ENCODE peak calls at places on chromosomes 5 and 9, in seven cellular contexts. One of them, this sample, is unnamed.

GRCh38 chr5:73540192-73540591 is 25.2 kb downstream of the ANKRA2 start:
- DNase-seq in suprapubic skin: no peak
- DNase-seq in K562: no peak
- DNase-seq in ovary: no peak
- DNase-seq in tibial nerve: no peak
- DNase-seq in stomach: no peak
- DNase-seq in sigmoid colon: no peak
- DNase-seq in this sample: no peak

GRCh38 chr5:125914471-125914870 is 508.7 kb upstream of the GRAMD2B start:
- DNase-seq in K562: no peak
- DNase-seq in sigmoid colon: no peak
- DNase-seq in stomach: no peak
- DNase-seq in tibial nerve: no peak
- DNase-seq in ovary: no peak
- DNase-seq in suprapubic skin: no peak
- DNase-seq in this sample: no peak

GRCh38 chr9:8234286-8234819 is 434.8 kb upstream of the DMAC1 start:
- DNase-seq in ovary: no peak
- DNase-seq in suprapubic skin: no peak
- DNase-seq in K562: no peak
- DNase-seq in stomach: no peak
- DNase-seq in tibial nerve: no peak
- DNase-seq in sigmoid colon: no peak
- DNase-seq in this sample: no peak

GRCh38 chr5:171543486-171543885 is 124.0 kb downstream of the FGF18 start:
- DNase-seq in stomach: peak
- DNase-seq in ovary: no peak
- DNase-seq in sigmoid colon: no peak
- DNase-seq in K562: no peak
- DNase-seq in tibial nerve: no peak
- DNase-seq in suprapubic skin: no peak
- DNase-seq in this sample: no peak

GRCh38 chr9:72386186-72386585 is 21.2 kb upstream of the ZFAND5 start:
- DNase-seq in ovary: no peak
- DNase-seq in stomach: no peak
- DNase-seq in sigmoid colon: no peak
- DNase-seq in tibial nerve: no peak
- DNase-seq in K562: no peak
- DNase-seq in suprapubic skin: no peak
- DNase-seq in this sample: no peak

GRCh38 chr9:121609845-121610637 is 41.4 kb upstream of the DAB2IP start:
- DNase-seq in stomach: peak
- DNase-seq in tibial nerve: no peak
- DNase-seq in K562: no peak
- DNase-seq in suprapubic skin: no peak
- DNase-seq in ovary: peak
- DNase-seq in sigmoid colon: peak
- DNase-seq in this sample: no peak

GRCh38 chr9:121861501-121862180 is 210.2 kb downstream of the DAB2IP start:
- DNase-seq in K562: peak
- DNase-seq in sigmoid colon: no peak
- DNase-seq in ovary: no peak
- DNase-seq in tibial nerve: no peak
- DNase-seq in stomach: peak
- DNase-seq in suprapubic skin: no peak
- DNase-seq in this sample: no peak

GRCh38 chr9:32430720-32431119 is 46.3 kb downstream of the ACO1 start:
- DNase-seq in tibial nerve: no peak
- DNase-seq in stomach: no peak
- DNase-seq in suprapubic skin: no peak
- DNase-seq in ovary: no peak
- DNase-seq in sigmoid colon: no peak
- DNase-seq in K562: no peak
- DNase-seq in this sample: no peak

GRCh38 chr5:99378443-99378842 is 449.6 kb upstream of the CHD1 start:
- DNase-seq in ovary: no peak
- DNase-seq in sigmoid colon: no peak
- DNase-seq in tibial nerve: no peak
- DNase-seq in suprapubic skin: no peak
- DNase-seq in K562: no peak
- DNase-seq in stomach: no peak
- DNase-seq in this sample: no peak

GRCh38 chr5:136776022-136776927 is 410.9 kb upstream of the TRPC7 start:
- DNase-seq in tibial nerve: no peak
- DNase-seq in ovary: no peak
- DNase-seq in K562: no peak
- DNase-seq in stomach: no peak
- DNase-seq in sigmoid colon: no peak
- DNase-seq in suprapubic skin: no peak
- DNase-seq in this sample: no peak

GRCh38 chr5:136781464-136781863 is 416.1 kb upstream of the TRPC7 start:
- DNase-seq in tibial nerve: no peak
- DNase-seq in sigmoid colon: no peak
- DNase-seq in ovary: no peak
- DNase-seq in suprapubic skin: no peak
- DNase-seq in K562: no peak
- DNase-seq in stomach: no peak
- DNase-seq in this sample: no peak

DNA sequence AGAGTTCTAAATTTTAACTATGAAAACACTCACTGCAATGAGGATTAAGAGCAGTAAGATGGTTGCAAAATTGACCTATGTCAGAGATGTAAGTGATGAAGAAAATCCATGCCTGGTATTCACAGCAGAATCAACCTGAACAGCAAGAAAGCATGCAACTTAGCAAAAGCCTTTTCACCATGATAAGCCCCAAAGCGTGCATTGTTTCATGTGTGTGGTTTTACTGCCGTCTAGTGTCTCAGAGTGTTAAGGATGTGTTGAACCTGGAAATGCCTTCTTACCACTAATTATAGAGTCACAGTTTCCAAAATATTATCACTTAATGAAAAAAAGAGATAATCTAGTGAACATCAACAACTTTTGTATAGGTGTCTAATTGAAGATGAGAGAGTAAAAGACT is 415.2 kb upstream of the TRPC7 start:
- DNase-seq in tibial nerve: no peak
- DNase-seq in stomach: no peak
- DNase-seq in sigmoid colon: no peak
- DNase-seq in ovary: no peak
- DNase-seq in suprapubic skin: no peak
- DNase-seq in K562: no peak
- DNase-seq in this sample: no peak
- TF ChIP-seq CTCF in tibial nerve: no peak
- TF ChIP-seq CTCF in stomach: no peak
- TF ChIP-seq CTCF in sigmoid colon: no peak
- TF ChIP-seq CTCF in ovary: no peak
- TF ChIP-seq CTCF in suprapubic skin: no peak
- TF ChIP-seq CTCF in K562: no peak
- TF ChIP-seq CTCF in this sample: no peak

GRCh38 chr9:133741716-133742115 is 3.6 kb upstream of the SARDH start:
- DNase-seq in K562: no peak
- DNase-seq in ovary: peak
- DNase-seq in stomach: no peak
- DNase-seq in tibial nerve: no peak
- DNase-seq in suprapubic skin: no peak
- DNase-seq in sigmoid colon: no peak
- DNase-seq in this sample: no peak

GRCh38 chr9:133739408-133740280 is 1.5 kb upstream of the SARDH start:
- DNase-seq in suprapubic skin: peak
- DNase-seq in ovary: peak
- DNase-seq in K562: no peak
- DNase-seq in sigmoid colon: peak
- DNase-seq in tibial nerve: no peak
- DNase-seq in stomach: no peak
- DNase-seq in this sample: no peak

GRCh38 chr9:133740891-133741290 is 2.7 kb upstream of the SARDH start:
- DNase-seq in stomach: no peak
- DNase-seq in suprapubic skin: peak
- DNase-seq in tibial nerve: no peak
- DNase-seq in K562: no peak
- DNase-seq in ovary: peak
- DNase-seq in sigmoid colon: peak
- DNase-seq in this sample: peak

GRCh38 chr9:133742251-133742650 is 4.1 kb upstream of the SARDH start:
- DNase-seq in K562: no peak
- DNase-seq in suprapubic skin: no peak
- DNase-seq in tibial nerve: no peak
- DNase-seq in ovary: peak
- DNase-seq in sigmoid colon: no peak
- DNase-seq in stomach: no peak
- DNase-seq in this sample: no peak

DNA sequence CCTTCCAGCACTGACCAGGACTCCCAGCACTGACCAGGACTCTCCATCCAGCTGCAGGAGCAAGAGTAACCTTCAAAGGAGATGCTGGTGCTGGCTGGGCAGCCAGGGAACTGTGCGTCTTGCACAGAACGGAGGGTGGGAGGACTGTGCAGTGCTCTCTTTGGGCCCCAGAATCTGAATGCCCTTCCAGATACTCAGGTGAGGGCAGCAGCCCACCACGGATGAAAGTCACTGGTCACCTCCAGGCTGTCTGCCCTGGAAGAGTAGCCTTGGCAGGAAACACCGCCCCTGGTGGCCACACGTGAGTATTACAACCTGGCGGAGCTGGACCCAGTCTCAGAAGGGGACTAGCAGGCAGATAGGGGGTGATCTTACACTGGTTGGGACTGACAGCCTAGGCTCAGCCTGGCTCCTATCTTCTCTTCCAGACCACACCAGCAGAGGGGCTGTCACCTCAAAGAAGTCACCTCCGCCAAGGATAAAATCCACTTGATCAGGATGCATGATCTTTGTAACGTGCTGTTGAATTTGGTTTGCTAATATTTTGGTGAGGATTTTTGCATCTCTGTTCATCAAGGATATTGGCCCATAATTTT is 4.8 kb upstream of the SARDH start:
- DNase-seq in stomach: peak
- DNase-seq in K562: peak
- DNase-seq in ovary: peak
- DNase-seq in sigmoid colon: peak
- DNase-seq in suprapubic skin: no peak
- DNase-seq in tibial nerve: peak
- DNase-seq in this sample: peak
- H3K27ac ChIP-seq in stomach: no peak
- H3K27ac ChIP-seq in K562: no peak
- H3K27ac ChIP-seq in ovary: no peak
- H3K27ac ChIP-seq in sigmoid colon: no peak
- H3K27ac ChIP-seq in suprapubic skin: no peak
- H3K27ac ChIP-seq in tibial nerve: no peak
- H3K27ac ChIP-seq in this sample: no peak

GRCh38 chr5:88845081-88845697 is 37.8 kb downstream of the MEF2C start:
- DNase-seq in stomach: no peak
- DNase-seq in ovary: no peak
- DNase-seq in tibial nerve: no peak
- DNase-seq in suprapubic skin: no peak
- DNase-seq in sigmoid colon: no peak
- DNase-seq in K562: no peak
- DNase-seq in this sample: no peak

GRCh38 chr5:88847410-88847809 is 35.6 kb downstream of the MEF2C start:
- DNase-seq in suprapubic skin: no peak
- DNase-seq in stomach: no peak
- DNase-seq in sigmoid colon: no peak
- DNase-seq in tibial nerve: no peak
- DNase-seq in K562: no peak
- DNase-seq in ovary: no peak
- DNase-seq in this sample: no peak

GRCh38 chr5:88842784-88843183 is 40.2 kb downstream of the MEF2C start:
- DNase-seq in stomach: no peak
- DNase-seq in ovary: no peak
- DNase-seq in K562: no peak
- DNase-seq in sigmoid colon: no peak
- DNase-seq in tibial nerve: no peak
- DNase-seq in suprapubic skin: no peak
- DNase-seq in this sample: no peak

GRCh38 chr5:88841212-88841611 is 41.8 kb downstream of the MEF2C start:
- DNase-seq in stomach: no peak
- DNase-seq in K562: no peak
- DNase-seq in suprapubic skin: no peak
- DNase-seq in sigmoid colon: no peak
- DNase-seq in ovary: no peak
- DNase-seq in tibial nerve: no peak
- DNase-seq in this sample: peak

DNA sequence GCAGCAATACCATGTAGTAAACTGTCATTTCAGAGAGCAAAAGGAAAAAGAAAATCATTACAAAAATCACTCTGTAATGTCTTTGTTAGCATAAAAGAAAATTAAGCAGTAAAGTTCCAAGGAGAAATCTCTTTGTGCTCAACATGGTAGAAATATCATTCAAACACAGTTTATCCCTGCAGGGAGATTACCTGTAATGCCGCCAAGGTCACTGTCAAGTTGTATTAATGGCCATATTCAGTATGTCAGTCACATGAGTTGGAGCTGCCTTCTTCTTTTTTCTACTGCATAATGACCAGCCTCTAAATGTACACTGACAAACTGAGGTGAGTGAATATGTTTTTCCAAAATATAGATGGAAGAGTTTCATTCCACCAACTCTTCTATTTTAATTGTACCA is 36.5 kb downstream of the MEF2C start:
- DNase-seq in stomach: no peak
- DNase-seq in tibial nerve: no peak
- DNase-seq in suprapubic skin: no peak
- DNase-seq in sigmoid colon: no peak
- DNase-seq in ovary: no peak
- DNase-seq in K562: no peak
- DNase-seq in this sample: no peak
- TF ChIP-seq EP300 in stomach: no peak
- TF ChIP-seq EP300 in tibial nerve: no peak
- TF ChIP-seq EP300 in suprapubic skin: no peak
- TF ChIP-seq EP300 in sigmoid colon: no peak
- TF ChIP-seq EP300 in ovary: no peak
- TF ChIP-seq EP300 in K562: no peak
- TF ChIP-seq EP300 in this sample: no peak

DNA sequence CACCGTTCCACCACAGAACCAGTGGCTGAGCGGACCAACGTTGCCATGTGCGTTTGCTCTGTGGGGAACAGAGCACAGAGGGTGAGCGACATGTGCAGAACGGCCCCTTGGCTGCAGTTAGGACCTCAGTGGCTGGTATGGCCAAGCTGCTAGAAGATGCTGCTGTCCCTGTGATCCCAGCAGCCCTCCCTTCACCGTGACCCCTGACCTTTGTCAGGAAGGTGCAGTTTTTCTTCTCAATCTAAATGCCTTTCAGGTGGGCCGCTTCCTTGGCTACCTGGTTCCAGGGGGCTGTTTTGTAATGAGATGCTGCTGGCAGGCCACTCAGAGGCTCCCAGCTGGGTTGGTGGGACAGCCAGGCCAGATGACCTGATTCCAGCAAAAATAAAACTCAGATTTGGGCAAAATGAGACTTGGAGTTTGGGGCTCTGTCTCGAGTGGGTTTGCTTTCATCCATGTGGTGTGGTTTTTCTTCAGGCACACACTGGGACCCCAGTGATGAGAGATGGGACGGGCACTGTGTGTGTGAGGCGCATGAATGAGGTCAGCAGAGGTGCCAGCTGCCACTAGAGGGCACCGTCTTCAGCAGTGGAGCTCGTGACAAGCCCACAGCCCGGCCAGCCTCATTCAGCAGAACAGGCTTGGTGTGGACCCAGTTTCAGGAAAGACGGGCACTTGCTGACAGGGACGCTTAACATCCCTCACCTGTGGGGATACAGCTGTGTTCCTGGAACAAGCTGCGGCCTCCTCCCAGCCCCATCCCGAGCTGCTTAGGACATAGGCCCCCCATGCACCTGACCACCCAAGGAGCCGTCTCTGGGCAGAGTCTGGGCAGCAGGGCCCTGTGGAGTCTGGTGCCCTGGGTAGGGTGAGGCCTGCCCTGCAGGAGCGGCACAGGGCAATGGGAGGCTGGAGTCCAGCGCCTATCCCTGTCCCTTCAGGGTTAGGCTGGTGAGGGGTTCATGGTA is 4.1 kb downstream of the MRPS2 start:
- DNase-seq in suprapubic skin: no peak
- DNase-seq in ovary: peak
- DNase-seq in K562: peak
- DNase-seq in tibial nerve: peak
- DNase-seq in stomach: peak
- DNase-seq in sigmoid colon: peak
- DNase-seq in this sample: peak
- TF ChIP-seq CTCF in suprapubic skin: peak
- TF ChIP-seq CTCF in ovary: peak
- TF ChIP-seq CTCF in K562: peak
- TF ChIP-seq CTCF in tibial nerve: peak
- TF ChIP-seq CTCF in stomach: peak
- TF ChIP-seq CTCF in sigmoid colon: peak
- TF ChIP-seq CTCF in this sample: peak

This sample was measured in upper lobe of left lung.